ENCODE peak calls at places on chromosomes 5 and 9, in nine cellular contexts. One of them, this sample, is unnamed.

GRCh38 chr5:178117911-178118310 is 4.6 kb downstream of the N4BP3 start:
- DNase-seq in brain microvascular endothelial cell: no peak
- DNase-seq in fibroblast of lung: no peak
- DNase-seq in AG09309: no peak
- DNase-seq in mammary epithelial cell: no peak
- DNase-seq in OCI-LY7: peak
- DNase-seq in lower lobe of right lung: no peak
- DNase-seq in heart left ventricle: no peak
- DNase-seq in AG04450: no peak
- DNase-seq in this sample: no peak

GRCh38 chr9:18393340-18394130 is 80.4 kb upstream of the ADAMTSL1 start:
- DNase-seq in brain microvascular endothelial cell: peak
- DNase-seq in fibroblast of lung: peak
- DNase-seq in AG09309: peak
- DNase-seq in mammary epithelial cell: peak
- DNase-seq in OCI-LY7: no peak
- DNase-seq in lower lobe of right lung: no peak
- DNase-seq in heart left ventricle: no peak
- DNase-seq in AG04450: peak
- DNase-seq in this sample: peak

GRCh38 chr5:5126444-5126843 is 13.7 kb upstream of the ADAMTS16 start:
- DNase-seq in brain microvascular endothelial cell: no peak
- DNase-seq in fibroblast of lung: no peak
- DNase-seq in AG09309: peak
- DNase-seq in mammary epithelial cell: peak
- DNase-seq in OCI-LY7: no peak
- DNase-seq in lower lobe of right lung: no peak
- DNase-seq in heart left ventricle: no peak
- DNase-seq in AG04450: no peak
- DNase-seq in this sample: no peak

GRCh38 chr5:173055722-173055982 is 500 bp upstream of the CREBRF start:
- DNase-seq in brain microvascular endothelial cell: no peak
- DNase-seq in fibroblast of lung: no peak
- DNase-seq in AG09309: no peak
- DNase-seq in mammary epithelial cell: no peak
- DNase-seq in OCI-LY7: peak
- DNase-seq in lower lobe of right lung: no peak
- DNase-seq in heart left ventricle: no peak
- DNase-seq in AG04450: no peak
- DNase-seq in this sample: no peak

GRCh38 chr5:38830521-38831051 is 15.2 kb upstream of the OSMR start:
- DNase-seq in brain microvascular endothelial cell: no peak
- DNase-seq in fibroblast of lung: peak
- DNase-seq in AG09309: no peak
- DNase-seq in mammary epithelial cell: peak
- DNase-seq in OCI-LY7: no peak
- DNase-seq in lower lobe of right lung: no peak
- DNase-seq in heart left ventricle: no peak
- DNase-seq in AG04450: no peak
- DNase-seq in this sample: no peak

GRCh38 chr5:122770479-122770878 is 4.4 kb upstream of the SNX2 start:
- DNase-seq in brain microvascular endothelial cell: peak
- DNase-seq in fibroblast of lung: peak
- DNase-seq in AG09309: no peak
- DNase-seq in mammary epithelial cell: peak
- DNase-seq in OCI-LY7: no peak
- DNase-seq in lower lobe of right lung: no peak
- DNase-seq in heart left ventricle: no peak
- DNase-seq in AG04450: no peak
- DNase-seq in this sample: no peak

GRCh38 chr5:71865202-71865601 is 146.1 kb downstream of the CARTPT start:
- DNase-seq in brain microvascular endothelial cell: peak
- DNase-seq in fibroblast of lung: peak
- DNase-seq in AG09309: peak
- DNase-seq in mammary epithelial cell: peak
- DNase-seq in OCI-LY7: no peak
- DNase-seq in lower lobe of right lung: no peak
- DNase-seq in heart left ventricle: no peak
- DNase-seq in AG04450: peak
- DNase-seq in this sample: no peak

GRCh38 chr5:178673801-178674200 is 47.0 kb upstream of the CLK4 start:
- DNase-seq in brain microvascular endothelial cell: no peak
- DNase-seq in fibroblast of lung: no peak
- DNase-seq in AG09309: no peak
- DNase-seq in mammary epithelial cell: no peak
- DNase-seq in OCI-LY7: no peak
- DNase-seq in lower lobe of right lung: no peak
- DNase-seq in heart left ventricle: no peak
- DNase-seq in AG04450: no peak
- DNase-seq in this sample: no peak

GRCh38 chr5:73093943-73094342 is 26.4 kb upstream of the TMEM171 start:
- DNase-seq in brain microvascular endothelial cell: peak
- DNase-seq in fibroblast of lung: peak
- DNase-seq in AG09309: peak
- DNase-seq in mammary epithelial cell: peak
- DNase-seq in OCI-LY7: no peak
- DNase-seq in lower lobe of right lung: no peak
- DNase-seq in heart left ventricle: no peak
- DNase-seq in AG04450: no peak
- DNase-seq in this sample: no peak

GRCh38 chr5:168057905-168058304 is 233.5 kb upstream of the WWC1 start:
- DNase-seq in brain microvascular endothelial cell: no peak
- DNase-seq in fibroblast of lung: no peak
- DNase-seq in AG09309: no peak
- DNase-seq in mammary epithelial cell: no peak
- DNase-seq in OCI-LY7: peak
- DNase-seq in lower lobe of right lung: no peak
- DNase-seq in heart left ventricle: no peak
- DNase-seq in AG04450: no peak
- DNase-seq in this sample: no peak

GRCh38 chr9:1879501-1879900 is 135.6 kb upstream of the SMARCA2 start:
- DNase-seq in brain microvascular endothelial cell: no peak
- DNase-seq in fibroblast of lung: no peak
- DNase-seq in AG09309: no peak
- DNase-seq in mammary epithelial cell: no peak
- DNase-seq in OCI-LY7: no peak
- DNase-seq in lower lobe of right lung: no peak
- DNase-seq in heart left ventricle: no peak
- DNase-seq in AG04450: no peak
- DNase-seq in this sample: no peak

GRCh38 chr9:28941856-28942255 is 1368.6 kb upstream of the C9orf72 start:
- DNase-seq in brain microvascular endothelial cell: no peak
- DNase-seq in fibroblast of lung: no peak
- DNase-seq in AG09309: no peak
- DNase-seq in mammary epithelial cell: no peak
- DNase-seq in OCI-LY7: no peak
- DNase-seq in lower lobe of right lung: no peak
- DNase-seq in heart left ventricle: no peak
- DNase-seq in AG04450: no peak
- DNase-seq in this sample: no peak

GRCh38 chr5:66306844-66307315 is 162.8 kb downstream of the SREK1 start:
- DNase-seq in brain microvascular endothelial cell: no peak
- DNase-seq in fibroblast of lung: peak
- DNase-seq in AG09309: no peak
- DNase-seq in mammary epithelial cell: no peak
- DNase-seq in OCI-LY7: no peak
- DNase-seq in lower lobe of right lung: no peak
- DNase-seq in heart left ventricle: no peak
- DNase-seq in AG04450: no peak
- DNase-seq in this sample: no peak

GRCh38 chr9:89576404-89576824 is 28.4 kb upstream of the GADD45G start:
- DNase-seq in brain microvascular endothelial cell: no peak
- DNase-seq in fibroblast of lung: peak
- DNase-seq in AG09309: no peak
- DNase-seq in mammary epithelial cell: no peak
- DNase-seq in OCI-LY7: peak
- DNase-seq in lower lobe of right lung: no peak
- DNase-seq in heart left ventricle: no peak
- DNase-seq in AG04450: no peak
- DNase-seq in this sample: no peak

GRCh38 chr5:64285188-64286130 is 119.8 kb downstream of the RNF180 start:
- DNase-seq in brain microvascular endothelial cell: no peak
- DNase-seq in fibroblast of lung: no peak
- DNase-seq in AG09309: no peak
- DNase-seq in mammary epithelial cell: no peak
- DNase-seq in OCI-LY7: no peak
- DNase-seq in lower lobe of right lung: no peak
- DNase-seq in heart left ventricle: no peak
- DNase-seq in AG04450: no peak
- DNase-seq in this sample: no peak

DNA sequence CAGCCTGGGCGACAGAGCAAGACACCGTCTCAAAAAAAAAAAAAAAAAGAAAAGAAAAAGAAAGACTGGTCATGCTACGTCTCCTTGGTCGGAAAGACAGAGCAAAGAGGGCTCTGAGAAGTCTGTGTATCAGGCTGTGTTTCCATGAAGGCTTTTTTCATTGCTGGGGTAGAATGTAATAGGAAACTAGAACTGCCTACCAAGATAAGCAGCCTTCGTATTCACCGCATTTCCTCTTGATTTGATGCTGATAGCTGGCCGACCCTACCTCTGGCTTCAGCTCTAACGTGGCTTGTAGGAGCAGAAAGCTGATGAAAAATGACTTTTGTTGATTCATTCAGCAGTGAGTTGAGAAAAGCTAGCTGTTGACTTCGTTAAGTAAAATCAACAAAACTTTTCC is 17.4 kb downstream of the SLC1A3 start:
- DNase-seq in brain microvascular endothelial cell: no peak
- DNase-seq in fibroblast of lung: no peak
- DNase-seq in AG09309: no peak
- DNase-seq in mammary epithelial cell: no peak
- DNase-seq in OCI-LY7: no peak
- DNase-seq in lower lobe of right lung: no peak
- DNase-seq in heart left ventricle: no peak
- DNase-seq in AG04450: no peak
- DNase-seq in this sample: no peak
- TF ChIP-seq CTCF in brain microvascular endothelial cell: no peak
- TF ChIP-seq CTCF in fibroblast of lung: no peak
- TF ChIP-seq CTCF in AG09309: no peak
- TF ChIP-seq CTCF in mammary epithelial cell: no peak
- TF ChIP-seq CTCF in OCI-LY7: no peak
- TF ChIP-seq CTCF in lower lobe of right lung: no peak
- TF ChIP-seq CTCF in heart left ventricle: no peak
- TF ChIP-seq CTCF in AG04450: no peak
- TF ChIP-seq CTCF in this sample: no peak

GRCh38 chr9:104774831-104775573 is 11.1 kb downstream of the NIPSNAP3B start:
- DNase-seq in brain microvascular endothelial cell: no peak
- DNase-seq in fibroblast of lung: no peak
- DNase-seq in AG09309: no peak
- DNase-seq in mammary epithelial cell: no peak
- DNase-seq in OCI-LY7: peak
- DNase-seq in lower lobe of right lung: no peak
- DNase-seq in heart left ventricle: peak
- DNase-seq in AG04450: no peak
- DNase-seq in this sample: no peak
- H3K4me3 ChIP-seq in brain microvascular endothelial cell: no peak
- H3K4me3 ChIP-seq in fibroblast of lung: no peak
- H3K4me3 ChIP-seq in AG09309: no peak
- H3K4me3 ChIP-seq in mammary epithelial cell: no peak
- H3K4me3 ChIP-seq in OCI-LY7: peak
- H3K4me3 ChIP-seq in lower lobe of right lung: no peak
- H3K4me3 ChIP-seq in heart left ventricle: peak
- H3K4me3 ChIP-seq in AG04450: no peak
- H3K4me3 ChIP-seq in this sample: no peak

GRCh38 chr5:102561894-102562760 is 63.3 kb upstream of the SLCO6A1 start:
- DNase-seq in brain microvascular endothelial cell: peak
- DNase-seq in fibroblast of lung: no peak
- DNase-seq in AG09309: no peak
- DNase-seq in mammary epithelial cell: peak
- DNase-seq in OCI-LY7: peak
- DNase-seq in lower lobe of right lung: peak
- DNase-seq in heart left ventricle: no peak
- DNase-seq in AG04450: no peak
- DNase-seq in this sample: no peak
- TF ChIP-seq CTCF in brain microvascular endothelial cell: peak
- TF ChIP-seq CTCF in fibroblast of lung: peak
- TF ChIP-seq CTCF in AG09309: peak
- TF ChIP-seq CTCF in mammary epithelial cell: peak
- TF ChIP-seq CTCF in OCI-LY7: peak
- TF ChIP-seq CTCF in lower lobe of right lung: peak
- TF ChIP-seq CTCF in heart left ventricle: peak
- TF ChIP-seq CTCF in AG04450: peak
- TF ChIP-seq CTCF in this sample: peak

GRCh38 chr9:107638922-107639321 is 149.4 kb upstream of the KLF4 start:
- DNase-seq in brain microvascular endothelial cell: peak
- DNase-seq in fibroblast of lung: peak
- DNase-seq in AG09309: peak
- DNase-seq in mammary epithelial cell: no peak
- DNase-seq in OCI-LY7: peak
- DNase-seq in lower lobe of right lung: peak
- DNase-seq in heart left ventricle: peak
- DNase-seq in AG04450: no peak
- DNase-seq in this sample: no peak
- H3K4me3 ChIP-seq in brain microvascular endothelial cell: peak
- H3K4me3 ChIP-seq in fibroblast of lung: peak
- H3K4me3 ChIP-seq in AG09309: peak
- H3K4me3 ChIP-seq in mammary epithelial cell: no peak
- H3K4me3 ChIP-seq in OCI-LY7: no peak
- H3K4me3 ChIP-seq in lower lobe of right lung: peak
- H3K4me3 ChIP-seq in heart left ventricle: peak
- H3K4me3 ChIP-seq in AG04450: peak
- H3K4me3 ChIP-seq in this sample: no peak

GRCh38 chr5:80656425-80656824 is 1.6 kb upstream of the DHFR start:
- DNase-seq in brain microvascular endothelial cell: peak
- DNase-seq in fibroblast of lung: peak
- DNase-seq in AG09309: no peak
- DNase-seq in mammary epithelial cell: no peak
- DNase-seq in OCI-LY7: peak
- DNase-seq in lower lobe of right lung: no peak
- DNase-seq in heart left ventricle: no peak
- DNase-seq in AG04450: no peak
- DNase-seq in this sample: no peak
- TF ChIP-seq CTCF in brain microvascular endothelial cell: peak
- TF ChIP-seq CTCF in fibroblast of lung: no peak
- TF ChIP-seq CTCF in AG09309: no peak
- TF ChIP-seq CTCF in mammary epithelial cell: no peak
- TF ChIP-seq CTCF in OCI-LY7: peak
- TF ChIP-seq CTCF in lower lobe of right lung: no peak
- TF ChIP-seq CTCF in heart left ventricle: no peak
- TF ChIP-seq CTCF in AG04450: peak
- TF ChIP-seq CTCF in this sample: peak

GRCh38 chr9:26579047-26579446 is 313.6 kb downstream of the CAAP1 start:
- DNase-seq in brain microvascular endothelial cell: no peak
- DNase-seq in fibroblast of lung: no peak
- DNase-seq in AG09309: no peak
- DNase-seq in mammary epithelial cell: no peak
- DNase-seq in OCI-LY7: no peak
- DNase-seq in lower lobe of right lung: no peak
- DNase-seq in heart left ventricle: no peak
- DNase-seq in AG04450: no peak
- DNase-seq in this sample: no peak

GRCh38 chr9:26575041-26575440 is 317.6 kb downstream of the CAAP1 start:
- DNase-seq in brain microvascular endothelial cell: no peak
- DNase-seq in fibroblast of lung: no peak
- DNase-seq in AG09309: no peak
- DNase-seq in mammary epithelial cell: no peak
- DNase-seq in OCI-LY7: no peak
- DNase-seq in lower lobe of right lung: no peak
- DNase-seq in heart left ventricle: no peak
- DNase-seq in AG04450: no peak
- DNase-seq in this sample: no peak
- H3K4me3 ChIP-seq in brain microvascular endothelial cell: no peak
- H3K4me3 ChIP-seq in fibroblast of lung: no peak
- H3K4me3 ChIP-seq in AG09309: no peak
- H3K4me3 ChIP-seq in mammary epithelial cell: no peak
- H3K4me3 ChIP-seq in OCI-LY7: no peak
- H3K4me3 ChIP-seq in lower lobe of right lung: no peak
- H3K4me3 ChIP-seq in heart left ventricle: no peak
- H3K4me3 ChIP-seq in AG04450: no peak
- H3K4me3 ChIP-seq in this sample: no peak

This sample was measured in retinal pigment epithelial cell.